ENCODE peak calls at places on chromosomes 12 and 14, in six cellular contexts. L is CD8-positive, alpha-beta memory T cell; J is T-helper 17 cell; W is thoracic aorta; Z is psoas muscle; O is HCT116. N is an unnamed sample.
A peak's percentile ranks its signal among the peaks of the same experiment; 100 is the strongest.

GRCh38 chr12:108805136-108805535 is 52.2 kb downstream of the SSH1 start:
- DNase-seq in L (no peak), J (no peak), W (no peak), Z (no peak), O (no peak), N (no peak)

GRCh38 chr12:12696562-12697383 is 790 bp upstream of the GPR19 start:
- DNase-seq in L (peak; percentile 87), J (peak; percentile 90), W (peak; percentile 55), Z (peak; percentile 89), O (peak; percentile 55), N (peak; percentile 89)

GRCh38 chr12:83031301-83031700 is 344.6 kb downstream of the TMTC2 start:
- DNase-seq in L (no peak), J (no peak), W (no peak), Z (no peak), O (no peak), N (no peak)

GRCh38 chr14:83556746-83557460 is 1973.0 kb upstream of the FLRT2 start:
- DNase-seq in L (no peak), J (no peak), W (no peak), Z (no peak), O (no peak), N (peak; percentile 28)

GRCh38 chr12:93569656-93570551 is 2.6 kb upstream of the SOCS2 start:
- DNase-seq in L (peak; percentile 68), J (peak; percentile 64), W (peak; percentile 52), Z (peak; percentile 90), O (peak; percentile 72), N (peak; percentile 93)

GRCh38 chr12:11804130-11804529 is 154.7 kb downstream of the ETV6 start:
- DNase-seq in L (no peak), J (no peak), W (no peak), Z (no peak), O (no peak), N (no peak)

GRCh38 chr14:67729072-67729561 is 27.4 kb downstream of the RDH12 start:
- DNase-seq in L (no peak), J (no peak), W (no peak), Z (no peak), O (no peak), N (peak; percentile 33)

GRCh38 chr12:9649532-9649940 is 20.0 kb upstream of the CLEC2D start:
- DNase-seq in L (no peak), J (no peak), W (no peak), Z (no peak), O (no peak), N (peak; percentile 19)

GRCh38 chr12:91180577-91180976 is 2.0 kb downstream of the DCN start:
- DNase-seq in L (no peak), J (no peak), W (no peak), Z (no peak), O (no peak), N (no peak)

GRCh38 chr14:61765225-61765943 is 3.2 kb downstream of the SNAPC1 start:
- DNase-seq in L (no peak), J (no peak), W (no peak), Z (no peak), O (no peak), N (no peak)

GRCh38 chr14:90644882-90645281 is 171.3 kb downstream of the TTC7B start:
- DNase-seq in L (no peak), J (no peak), W (no peak), Z (peak; percentile 61), O (no peak), N (peak; percentile 93)

GRCh38 chr14:105168496-105168978 is at the start of gene JAG2:
- DNase-seq in L (peak; percentile 43), J (peak; percentile 43), W (no peak), Z (peak; percentile 68), O (no peak), N (peak; percentile 78)

GRCh38 chr12:40336573-40337199 is 111.9 kb downstream of the LRRK2 start:
- DNase-seq in L (no peak), J (no peak), W (no peak), Z (no peak), O (no peak), N (peak; percentile 26)

GRCh38 chr12:75481013-75481705 is 604 bp downstream of the GLIPR1 start:
- DNase-seq in L (no peak), J (no peak), W (no peak), Z (no peak), O (no peak), N (no peak)

GRCh38 chr14:77043177-77043983 is 14.9 kb upstream of the IRF2BPL start:
- DNase-seq in L (peak; percentile 43), J (no peak), W (no peak), Z (peak; percentile 54), O (no peak), N (peak; percentile 96)

GRCh38 chr12:106227641-106228319 is 20.0 kb downstream of the CKAP4 start:
- DNase-seq in L (peak; percentile 43), J (peak; percentile 31), W (no peak), Z (no peak), O (no peak), N (no peak)

GRCh38 chr14:55245657-55246268 is 25.5 kb upstream of the FBXO34 start:
- DNase-seq in L (no peak), J (no peak), W (no peak), Z (no peak), O (peak; percentile 21), N (peak; percentile 47)

GRCh38 chr12:2244013-2244861 is 191.4 kb downstream of the CACNA1C start:
- DNase-seq in L (no peak), J (no peak), W (no peak), Z (no peak), O (peak; percentile 2), N (peak; percentile 76)

GRCh38 chr12:53824001-53824716 is 72.4 kb upstream of the CISTR start:
- DNase-seq in L (no peak), J (no peak), W (no peak), Z (no peak), O (no peak), N (no peak)

DNA sequence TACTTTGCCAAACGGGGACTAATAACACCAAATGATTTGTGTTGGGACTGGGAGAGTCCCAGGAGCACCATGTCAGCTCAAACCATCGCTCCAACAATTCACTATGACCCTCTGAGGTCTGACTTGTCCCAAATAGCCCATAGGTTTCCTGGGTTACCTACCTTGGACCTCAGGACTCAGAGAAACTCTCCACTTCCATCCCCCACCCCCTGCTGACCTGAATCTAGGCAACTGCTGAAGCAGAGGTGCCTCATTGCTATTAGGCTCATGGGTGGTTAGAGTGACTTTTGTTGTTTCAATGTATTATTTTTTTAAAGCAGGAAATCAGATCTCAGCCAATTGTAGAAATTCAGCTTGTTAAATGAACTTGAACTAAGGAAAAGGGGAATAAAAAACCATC is 81.0 kb upstream of the SLC24A4 start:
- DNase-seq in L (no peak), J (no peak), W (no peak), Z (no peak), O (no peak), N (no peak)
- H3K9me3 ChIP-seq in L (peaks cover 4% of the 10 kb centered on the region), J (no peaks in the 10 kb centered on the region), W (peaks cover 3% of the 10 kb centered on the region), Z (peaks cover 6% of the 10 kb centered on the region), O (peaks cover 8% of the 10 kb centered on the region), N (no peaks in the 10 kb centered on the region)

DNA sequence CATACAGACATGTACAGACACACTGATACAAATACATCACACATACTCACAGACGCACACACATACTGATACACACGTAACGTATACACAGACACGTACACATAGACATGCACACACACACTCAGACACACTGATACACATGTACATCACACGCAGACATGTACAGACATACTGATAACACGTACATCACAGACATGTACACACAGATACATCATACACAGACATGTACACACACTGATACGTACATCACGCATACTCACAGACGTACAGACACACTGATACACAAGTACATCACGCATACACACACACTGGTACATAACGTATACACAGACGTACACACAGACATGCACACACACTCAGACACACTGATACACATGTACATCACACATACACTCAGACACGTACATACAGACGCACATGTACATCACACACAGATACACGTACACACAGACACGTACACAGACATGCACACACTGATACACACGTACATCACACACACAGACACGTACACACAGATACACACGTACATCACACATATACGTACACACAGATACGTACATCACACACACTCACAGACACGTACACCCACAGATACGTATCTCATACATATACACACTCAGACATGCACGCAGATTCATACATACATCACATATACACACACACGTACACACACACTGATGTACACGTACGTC is 5.1 kb downstream of the ZNF605 start:
- DNase-seq in L (no peak), J (no peak), W (no peak), Z (no peak), O (no peak), N (no peak)
- H3K9me3 ChIP-seq in L (no peaks in the 10 kb centered on the region), J (no peaks in the 10 kb centered on the region), W (peaks cover 76% of the 10 kb centered on the region), Z (peaks cover 61% of the 10 kb centered on the region), O (peaks cover 20% of the 10 kb centered on the region), N (no peaks in the 10 kb centered on the region)

GRCh38 chr12:38132139-38132538 is 184.4 kb upstream of the ALG10B start:
- DNase-seq in L (no peak), J (no peak), W (no peak), Z (no peak), O (no peak), N (no peak)
- H3K9me3 ChIP-seq in L (no peaks in the 10 kb centered on the region), J (no peaks in the 10 kb centered on the region), W (no peaks in the 10 kb centered on the region), Z (no peaks in the 10 kb centered on the region), O (no peaks in the 10 kb centered on the region), N (no peaks in the 10 kb centered on the region)

GRCh38 chr12:132922676-132923075 is 33.4 kb downstream of the ZNF605 start:
- DNase-seq in L (no peak), J (no peak), W (no peak), Z (no peak), O (no peak), N (no peak)
- H3K9me3 ChIP-seq in L (peaks cover 75% of the 10 kb centered on the region), J (peaks cover 49% of the 10 kb centered on the region), W (peaks cover 95% of the 10 kb centered on the region), Z (peaks cover 98% of the 10 kb centered on the region), O (peaks cover 45% of the 10 kb centered on the region), N (peaks cover 29% of the 10 kb centered on the region)

N was measured in cardiac muscle cell.